ENCODE peak calls at places on chromosomes 13 and 19, in nine cellular contexts. O is SK-N-MC; B is left cardiac atrium; H is A673; W is activated effector memory CD4-positive, alpha-beta T cell treated with Interleukin-2 at 50 U/mL for 16 hours; I is brain microvascular endothelial cell; N is smooth muscle cell of the brain vasculature; E is lower lobe of right lung; P is T-helper 1 cell. D is an unnamed sample.
A peak's percentile ranks its signal among the peaks of the same experiment; 100 is the strongest.

GRCh38 chr19:35269425-35270117 is 809 bp downstream of the USF2 start:
- DNase-seq in O (no peak), B (peak; percentile 87), H (peak; percentile 60), W (peak; percentile 62), I (peak; percentile 60), N (peak; percentile 28), E (peak; percentile 92), P (peak; percentile 66), D (peak; percentile 70)

GRCh38 chr19:45448887-45449299 is 18.9 kb upstream of the FOSB start:
- DNase-seq in O (no peak), B (no peak), H (no peak), W (no peak), I (no peak), N (peak; percentile 58), E (no peak), P (no peak), D (no peak)

GRCh38 chr13:33817513-33817842 is 471 bp upstream of the RFC3 start:
- DNase-seq in O (no peak), B (no peak), H (no peak), W (no peak), I (no peak), N (no peak), E (no peak), P (no peak), D (no peak)

GRCh38 chr19:41521860-41522555 is 54.0 kb upstream of the CEACAM21 start:
- DNase-seq in O (no peak), B (no peak), H (peak; percentile 26), W (peak; percentile 29), I (no peak), N (no peak), E (peak; percentile 58), P (peak; percentile 45), D (no peak)

GRCh38 chr13:105703843-105704242 is 831.6 kb downstream of the EFNB2 start:
- DNase-seq in O (no peak), B (no peak), H (no peak), W (no peak), I (no peak), N (no peak), E (no peak), P (no peak), D (no peak)

GRCh38 chr13:30520571-30520970 is 54.8 kb upstream of the HMGB1 start:
- DNase-seq in O (no peak), B (no peak), H (no peak), W (no peak), I (peak; percentile 66), N (no peak), E (no peak), P (no peak), D (no peak)

GRCh38 chr13:44437356-44438233 is 64.0 kb downstream of the SERP2 start:
- DNase-seq in O (no peak), B (no peak), H (peak; percentile 72), W (no peak), I (no peak), N (peak; percentile 18), E (no peak), P (no peak), D (no peak)

GRCh38 chr13:113397606-113398425 is 33.9 kb upstream of the GRTP1 start:
- DNase-seq in O (no peak), B (no peak), H (no peak), W (no peak), I (no peak), N (no peak), E (peak; percentile 38), P (no peak), D (no peak)

GRCh38 chr19:30360378-30361106 is 11.6 kb upstream of the ZNF536 start:
- DNase-seq in O (no peak), B (no peak), H (peak; percentile 72), W (no peak), I (no peak), N (no peak), E (no peak), P (no peak), D (no peak)

GRCh38 chr13:27334774-27335490 is 64.3 kb downstream of the RASL11A start:
- DNase-seq in O (no peak), B (no peak), H (no peak), W (no peak), I (peak; percentile 22), N (no peak), E (no peak), P (no peak), D (no peak)